ENCODE peak calls at places on chromosomes 7 and 10, in eight cellular contexts. V is NCI-H1092 treated with DMSO at 0.1 percent for 48 hours; R is HFFc6; Z is mesenteric fat pad; A is stromal cell of bone marrow; Y is activated CD4-positive, alpha-beta memory T cell treated with anti-CD3 and anti-CD28 coated beads for 36 hours; F is neuronal stem cell; H is activated CD4-positive, alpha-beta T cell treated with anti-CD3 and anti-CD28 coated beads for 4 hours. P is an unnamed sample.

GRCh38 chr7:106139253-106140251 is 27.4 kb upstream of the SYPL1 start:
- DNase-seq in H (no peak), Z (no peak), V (no peak), R (no peak), Y (no peak), F (no peak), A (peak; percentile 31), P (no peak)

GRCh38 chr10:17021661-17022060 is 108.0 kb downstream of the CUBN start:
- DNase-seq in R (no peak), H (no peak), F (peak; percentile 60), Y (no peak), Z (no peak), V (peak; percentile 87), A (no peak), P (no peak)

GRCh38 chr10:131876021-131876420 is 24.8 kb upstream of the PPP2R2D start:
- DNase-seq in V (no peak), Z (no peak), Y (no peak), R (no peak), A (no peak), H (no peak), F (no peak), P (no peak)

GRCh38 chr10:16854623-16855022 is 37.4 kb upstream of the RSU1 start:
- DNase-seq in H (no peak), V (no peak), Y (no peak), Z (no peak), R (peak; percentile 63), F (no peak), A (no peak), P (no peak)

GRCh38 chr7:41916450-41916927 is 213.6 kb upstream of the INHBA start:
- DNase-seq in A (peak; percentile 94), F (no peak), R (peak; percentile 98), H (no peak), V (no peak), Y (no peak), Z (no peak), P (no peak)

GRCh38 chr7:100590077-100590737 is 4.1 kb downstream of the FBXO24 start:
- DNase-seq in F (no peak), A (no peak), H (no peak), Z (no peak), Y (no peak), V (no peak), R (no peak), P (no peak)

GRCh38 chr10:86795353-86795752 is 38.9 kb downstream of the BMPR1A start:
- DNase-seq in Y (no peak), Z (no peak), F (peak; percentile 64), H (no peak), A (peak; percentile 35), R (peak; percentile 70), V (no peak), P (no peak)

GRCh38 chr7:34044319-34044643 is 138.9 kb downstream of the BMPER start:
- DNase-seq in Z (no peak), Y (no peak), V (no peak), F (no peak), A (no peak), H (no peak), R (no peak), P (no peak)

GRCh38 chr10:72981882-72982529 is 27.4 kb upstream of the PLA2G12B start:
- DNase-seq in A (no peak), R (no peak), Z (no peak), H (no peak), Y (no peak), F (no peak), V (no peak), P (no peak)

GRCh38 chr7:108004220-108005142 is 1.5 kb upstream of the LAMB1 start:
- DNase-seq in R (peak; percentile 54), H (no peak), A (peak; percentile 63), V (no peak), F (no peak), Y (no peak), Z (no peak), P (no peak)

GRCh38 chr7:21617916-21618390 is 75.1 kb downstream of the DNAH11 start:
- DNase-seq in Y (no peak), H (no peak), V (no peak), A (peak; percentile 21), Z (no peak), F (no peak), R (peak; percentile 82), P (no peak)

GRCh38 chr7:104923010-104923421 is 91.0 kb upstream of the KMT2E start:
- DNase-seq in H (peak; percentile 73), R (peak; percentile 83), Z (no peak), F (peak; percentile 56), A (peak; percentile 85), Y (peak; percentile 87), V (peak; percentile 79), P (no peak)

GRCh38 chr10:58851606-58852005 is 324.8 kb upstream of the PHYHIPL start:
- DNase-seq in H (no peak), Z (no peak), R (no peak), V (no peak), Y (no peak), A (no peak), F (no peak), P (no peak)

GRCh38 chr7:48780862-48781261 is 143.5 kb upstream of the CDC14C start:
- DNase-seq in F (no peak), Z (no peak), V (no peak), R (no peak), Y (no peak), H (no peak), A (no peak), P (no peak)

GRCh38 chr7:138902156-138902555 is 79.0 kb downstream of the KIAA1549 start:
- DNase-seq in A (no peak), F (no peak), Y (peak; percentile 40), R (no peak), Z (no peak), H (peak; percentile 22), V (no peak), P (no peak)

GRCh38 chr7:108094933-108095710 is 35.0 kb downstream of the LAMB4 start:
- DNase-seq in A (peak; percentile 87), F (no peak), Z (no peak), H (no peak), V (peak; percentile 7), Y (no peak), R (peak; percentile 91), P (no peak)

P was measured in osteocyte.